ENCODE peak calls at places on chromosomes 7 and 10, in four cellular contexts. J is BE2C, Y is neural crest cell, S is AG04450. B is an unnamed sample.

GRCh38 chr10:80924063-80924952 is 386.6 kb downstream of the SH2D4B start:
- DNase-seq in J (peak), Y (peak), S (no peak), B (peak)

GRCh38 chr7:142445019-142445686 is 187.3 kb upstream of the PRSS58 start:
- DNase-seq in J (no peak), Y (no peak), S (no peak), B (peak)

GRCh38 chr7:21542891-21543527 is at the start of gene DNAH11:
- DNase-seq in J (peak), Y (peak), S (no peak), B (peak)

GRCh38 chr7:29285451-29285807 is 90.9 kb downstream of the CHN2 start:
- DNase-seq in J (no peak), Y (no peak), S (no peak), B (no peak)

GRCh38 chr7:76217942-76218566 is 16.4 kb downstream of the SRRM3 start:
- DNase-seq in J (no peak), Y (no peak), S (no peak), B (no peak)

GRCh38 chr10:3805227-3805790 is 20.3 kb upstream of the KLF6 start:
- DNase-seq in J (no peak), Y (no peak), S (no peak), B (no peak)

GRCh38 chr7:108001759-108002725 is 919 bp downstream of the LAMB1 start:
- DNase-seq in J (peak), Y (peak), S (no peak), B (peak)

GRCh38 chr7:117871778-117872538 is 1.3 kb downstream of the CTTNBP2 start:
- DNase-seq in J (no peak), Y (peak), S (no peak), B (peak)

GRCh38 chr7:124536156-124536762 is 229.3 kb downstream of the GPR37 start:
- DNase-seq in J (no peak), Y (no peak), S (no peak), B (no peak)

GRCh38 chr10:64586930-64587503 is 1065.8 kb downstream of the REEP3 start:
- DNase-seq in J (no peak), Y (no peak), S (no peak), B (no peak)

GRCh38 chr7:739455-739963 is 12.4 kb upstream of the PRKAR1B start:
- DNase-seq in J (no peak), Y (no peak), S (no peak), B (no peak)

GRCh38 chr10:11179231-11180105 is 161.8 kb downstream of the CELF2 start:
- DNase-seq in J (no peak), Y (no peak), S (no peak), B (no peak)

GRCh38 chr10:101559596-101560292 is 28.3 kb downstream of the POLL start:
- DNase-seq in J (no peak), Y (no peak), S (no peak), B (no peak)

GRCh38 chr7:1950623-1951523 is 280.8 kb downstream of the ELFN1 start:
- DNase-seq in J (peak), Y (no peak), S (no peak), B (no peak)

GRCh38 chr10:101110856-101111523 is 20.1 kb upstream of the TLX1 start:
- DNase-seq in J (no peak), Y (no peak), S (no peak), B (no peak)

GRCh38 chr10:112775892-112776679 is 174.0 kb upstream of the TCF7L2 start:
- DNase-seq in J (peak), Y (no peak), S (no peak), B (no peak)

GRCh38 chr7:93715234-93715633 is 140.7 kb upstream of the CALCR start:
- DNase-seq in J (peak), Y (peak), S (peak), B (peak)

GRCh38 chr7:151411551-151411950 is 1.7 kb upstream of the WDR86 start:
- DNase-seq in J (no peak), Y (no peak), S (no peak), B (no peak)

GRCh38 chr7:25389489-25390106 is 161.3 kb upstream of the NPVF start:
- DNase-seq in J (no peak), Y (peak), S (no peak), B (peak)

GRCh38 chr7:27175005-27175625 is 995 bp upstream of the HOXA10 start:
- DNase-seq in J (no peak), Y (no peak), S (no peak), B (no peak)

GRCh38 chr10:88926484-88927249 is 25.9 kb downstream of the ACTA2 start:
- DNase-seq in J (no peak), Y (no peak), S (peak), B (no peak)

GRCh38 chr7:128202287-128202957 is 38.7 kb upstream of the LEP start:
- DNase-seq in J (no peak), Y (no peak), S (no peak), B (no peak)

GRCh38 chr10:29554660-29555059 is 80.1 kb downstream of the SVIL start:
- DNase-seq in J (no peak), Y (no peak), S (no peak), B (no peak)

GRCh38 chr10:100046088-100046487 is 35.6 kb downstream of the CPN1 start:
- DNase-seq in J (peak), Y (peak), S (peak), B (peak)

GRCh38 chr10:100041620-100042019 is 31.9 kb upstream of the DNMBP start:
- DNase-seq in J (no peak), Y (no peak), S (no peak), B (no peak)

GRCh38 chr10:100043344-100043743 is 33.6 kb upstream of the DNMBP start:
- DNase-seq in J (no peak), Y (no peak), S (no peak), B (no peak)

GRCh38 chr10:100043796-100044195 is 34.0 kb upstream of the DNMBP start:
- DNase-seq in J (no peak), Y (no peak), S (no peak), B (no peak)

DNA sequence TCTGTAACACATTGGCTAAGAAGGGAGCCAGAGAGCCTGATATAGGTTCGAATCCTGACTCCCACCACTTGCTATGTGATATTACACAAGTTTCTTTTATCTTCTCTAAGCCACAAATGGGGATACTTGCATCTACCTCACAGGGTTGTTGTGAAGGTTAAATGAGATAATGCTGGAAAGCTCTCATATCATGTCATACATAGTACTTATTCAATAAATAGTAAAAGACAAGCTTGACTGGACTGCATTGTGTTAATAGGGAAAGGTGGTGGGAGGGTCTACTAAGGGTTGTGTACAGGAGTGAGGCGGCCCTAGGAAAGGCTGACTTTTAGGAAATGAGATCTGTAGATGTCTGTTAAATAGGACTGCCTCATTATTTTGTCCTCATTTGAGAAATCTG is 35.8 kb upstream of the DNMBP start:
- DNase-seq in J (no peak), Y (no peak), S (no peak), B (no peak)
- TF ChIP-seq CTCF in J (no peak), Y (no peak), S (no peak), B (no peak)

DNA sequence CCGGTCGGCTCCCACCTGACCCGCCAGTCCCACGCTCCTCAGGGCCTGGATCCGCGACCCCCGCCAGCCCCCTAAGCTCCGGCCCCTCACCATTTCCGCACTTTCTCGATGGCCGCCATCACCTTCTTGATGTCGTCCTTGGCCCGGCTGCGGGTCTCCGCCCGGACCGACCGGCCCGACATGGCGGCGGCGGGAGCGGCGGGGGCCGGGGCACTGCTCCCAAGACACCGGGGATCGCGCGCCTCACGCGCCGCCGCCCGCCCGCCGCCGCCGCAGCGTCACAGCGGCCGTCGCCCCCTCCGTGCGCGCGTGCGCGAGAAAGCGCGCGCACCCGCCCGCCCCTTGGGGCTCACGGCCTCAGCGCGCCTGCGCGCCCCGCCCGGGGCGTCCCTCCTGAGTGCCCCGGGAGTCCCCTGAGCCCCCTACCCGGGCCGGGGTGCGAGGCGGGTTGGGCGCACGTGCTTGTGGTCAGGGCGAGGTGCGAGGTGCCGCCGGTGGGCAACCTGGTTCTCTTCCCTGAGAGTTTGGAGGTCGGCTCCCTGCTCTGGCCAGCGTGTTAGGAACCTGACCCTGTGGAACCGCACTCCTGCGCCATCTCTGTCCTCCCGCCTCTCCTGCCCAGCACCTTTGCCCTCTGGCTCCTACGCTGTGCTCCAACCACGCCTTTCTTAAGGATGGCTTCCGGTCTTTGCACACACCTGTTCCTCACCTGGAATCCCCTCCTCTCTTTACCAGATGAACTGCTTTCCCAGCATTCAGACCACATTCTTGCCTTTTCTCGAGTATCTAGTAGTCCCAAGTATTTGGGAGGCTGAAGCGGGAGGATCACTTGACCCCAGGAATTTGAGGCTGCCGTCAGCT is at the start of gene BCL7B:
- DNase-seq in J (peak), Y (peak), S (no peak), B (peak)
- TF ChIP-seq CTCF in J (no peak), Y (no peak), S (no peak), B (no peak)

GRCh38 chr7:95592570-95592969 is 3.7 kb downstream of the PDK4 start:
- DNase-seq in J (no peak), Y (no peak), S (no peak), B (no peak)

GRCh38 chr7:95596183-95597135 is at the start of gene PDK4:
- DNase-seq in J (peak), Y (peak), S (no peak), B (peak)

GRCh38 chr7:95595825-95596182 is 512 bp downstream of the PDK4 start:
- DNase-seq in J (no peak), Y (no peak), S (no peak), B (no peak)

GRCh38 chr7:95593343-95593742 is 3.0 kb downstream of the PDK4 start:
- DNase-seq in J (no peak), Y (no peak), S (no peak), B (no peak)

GRCh38 chr7:95594185-95594584 is 2.1 kb downstream of the PDK4 start:
- DNase-seq in J (no peak), Y (no peak), S (no peak), B (no peak)
- TF ChIP-seq CTCF in J (no peak), Y (no peak), S (no peak), B (no peak)

GRCh38 chr10:124020871-124021823 is 72.3 kb downstream of the CHST15 start:
- DNase-seq in J (no peak), Y (no peak), S (no peak), B (no peak)
- TF ChIP-seq CTCF in J (no peak), Y (no peak), S (no peak), B (no peak)

GRCh38 chr10:86684305-86684704 is 16.0 kb downstream of the LDB3 start:
- DNase-seq in J (peak), Y (peak), S (no peak), B (peak)
- TF ChIP-seq CTCF in J (peak), Y (peak), S (peak), B (peak)

B was measured in endothelial cell.